ENCODE peak calls at places on chromosome 21, in eight cellular contexts. N is fibroblast of lung, S is HCT116, R is GM23248, X is PC-9, C is PC-3, Y is A549, D is mesenchymal stem cell. G is an unnamed sample. For H3K9me3, the result is how much of the 10 kb centered on the place peaks cover.

GRCh38 chr21:44966135-44967081 is 26.6 kb downstream of the SLX9 start:
- DNase-seq in N (no peak), S (no peak), R (no peak), X (no peak), C (no peak), Y (no peak), D (no peak), G (no peak)

GRCh38 chr21:33976082-33976979 is 60.7 kb upstream of the ATP5PO start:
- DNase-seq in N (peak), S (no peak), R (peak), X (peak), C (peak), Y (peak), D (peak), G (peak)

GRCh38 chr21:36470294-36470693 is 9.6 kb downstream of the CLDN14 start:
- DNase-seq in N (no peak), S (no peak), R (no peak), X (no peak), C (no peak), Y (no peak), D (no peak), G (no peak)

GRCh38 chr21:30083120-30083945 is 83.3 kb downstream of the CLDN17 start:
- DNase-seq in N (no peak), S (no peak), R (no peak), X (no peak), C (no peak), Y (no peak), D (no peak), G (peak)

GRCh38 chr21:31334648-31335121 is 9.4 kb downstream of the TIAM1 start:
- DNase-seq in N (no peak), S (no peak), R (no peak), X (no peak), C (no peak), Y (no peak), D (no peak), G (no peak)

GRCh38 chr21:20419780-20420179 is 578.4 kb upstream of the NCAM2 start:
- DNase-seq in N (no peak), S (no peak), R (no peak), X (no peak), C (no peak), Y (no peak), D (no peak), G (no peak)

GRCh38 chr21:33362044-33362555 is 37.3 kb downstream of the IFNAR1 start:
- DNase-seq in N (no peak), S (no peak), R (no peak), X (no peak), C (peak), Y (no peak), D (no peak), G (no peak)

GRCh38 chr21:46079357-46080170 is 18.3 kb upstream of the COL6A2 start:
- DNase-seq in N (peak), S (no peak), R (peak), X (no peak), C (peak), Y (no peak), D (peak), G (no peak)

GRCh38 chr21:34514576-34515135 is 2.6 kb upstream of the KCNE1 start:
- DNase-seq in N (no peak), S (no peak), R (no peak), X (no peak), C (no peak), Y (no peak), D (no peak), G (no peak)

GRCh38 chr21:25039461-25040380 is 567.6 kb downstream of the MRPL39 start:
- DNase-seq in N (peak), S (no peak), R (no peak), X (no peak), C (peak), Y (no peak), D (no peak), G (no peak)

GRCh38 chr21:40335689-40336088 is 468.5 kb downstream of the PCP4 start:
- DNase-seq in N (no peak), S (no peak), R (no peak), X (no peak), C (no peak), Y (no peak), D (no peak), G (no peak)

GRCh38 chr21:37564924-37565529 is 198.5 kb downstream of the DYRK1A start:
- DNase-seq in N (no peak), S (no peak), R (peak), X (no peak), C (peak), Y (peak), D (peak), G (no peak)

GRCh38 chr21:33761104-33762036 is 119.1 kb downstream of the ITSN1 start:
- DNase-seq in N (peak), S (peak), R (peak), X (peak), C (peak), Y (peak), D (peak), G (peak)

GRCh38 chr21:18384771-18385170 is 18.8 kb downstream of the TMPRSS15 start:
- DNase-seq in N (no peak), S (no peak), R (peak), X (no peak), C (peak), Y (peak), D (peak), G (peak)

GRCh38 chr21:37751268-37751975 is 164.8 kb downstream of the KCNJ6 start:
- DNase-seq in N (no peak), S (no peak), R (peak), X (peak), C (no peak), Y (no peak), D (peak), G (no peak)

GRCh38 chr21:37087188-37087587 is 14.1 kb downstream of the TTC3 start:
- DNase-seq in N (peak), S (peak), R (peak), X (no peak), C (peak), Y (peak), D (peak), G (peak)

GRCh38 chr21:34808569-34809204 is 139.9 kb downstream of the CLIC6 start:
- DNase-seq in N (peak), S (no peak), R (peak), X (no peak), C (no peak), Y (peak), D (peak), G (peak)

GRCh38 chr21:46661627-46662366 is 26.3 kb downstream of the PRMT2 start:
- DNase-seq in N (no peak), S (no peak), R (no peak), X (no peak), C (no peak), Y (no peak), D (no peak), G (no peak)

GRCh38 chr21:18986197-18986596 is 582.6 kb upstream of the TMPRSS15 start:
- DNase-seq in N (no peak), S (no peak), R (no peak), X (no peak), C (no peak), Y (no peak), D (no peak), G (no peak)

GRCh38 chr21:28152729-28153128 is 839.9 kb downstream of the LTN1 start:
- DNase-seq in N (peak), S (no peak), R (no peak), X (no peak), C (no peak), Y (no peak), D (peak), G (no peak)

GRCh38 chr21:37421306-37421705 is 54.7 kb downstream of the DYRK1A start:
- DNase-seq in N (no peak), S (no peak), R (no peak), X (no peak), C (no peak), Y (no peak), D (no peak), G (no peak)

GRCh38 chr21:33232640-33233039 is 2.9 kb downstream of the IFNAR2 start:
- DNase-seq in N (no peak), S (no peak), R (no peak), X (no peak), C (no peak), Y (no peak), D (no peak), G (peak)

GRCh38 chr21:21163904-21164303 is 165.7 kb downstream of the NCAM2 start:
- DNase-seq in N (peak), S (peak), R (peak), X (no peak), C (peak), Y (peak), D (peak), G (peak)

GRCh38 chr21:37176716-37177115 is 90.4 kb downstream of the VPS26C start:
- DNase-seq in N (no peak), S (no peak), R (no peak), X (peak), C (peak), Y (no peak), D (no peak), G (peak)

GRCh38 chr21:45580576-45581321 is 38.5 kb upstream of the SLC19A1 start:
- DNase-seq in N (no peak), S (no peak), R (no peak), X (no peak), C (no peak), Y (no peak), D (no peak), G (no peak)

DNA sequence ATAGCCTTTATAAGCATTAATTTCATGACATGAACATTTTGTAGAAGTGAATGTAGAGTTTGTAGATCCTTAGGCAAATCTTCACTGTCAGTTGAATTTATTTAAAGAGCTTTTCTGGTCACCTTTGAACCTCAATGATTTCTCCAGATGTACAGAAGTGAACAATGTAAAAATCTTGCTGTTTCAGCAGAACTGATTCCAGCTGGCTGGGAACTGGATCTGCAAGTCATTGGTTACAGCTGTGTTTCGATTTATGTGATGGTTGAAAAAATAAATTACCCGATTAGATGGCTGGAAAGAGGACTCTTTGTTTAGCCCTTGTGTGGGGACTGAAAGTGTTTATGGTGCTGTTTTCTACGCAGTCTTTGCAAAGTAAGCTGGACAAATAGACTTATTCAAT is 849.8 kb downstream of the USP25 start:
- DNase-seq in N (peak), S (no peak), R (no peak), X (no peak), C (no peak), Y (no peak), D (peak), G (no peak)
- H3K4me2 ChIP-seq in N (peak), S (no peak), R (peak), X (no peak), C (no peak), Y (no peak), D (no peak), G (no peak)

GRCh38 chr21:15367061-15367626 is 302.3 kb upstream of the NRIP1 start:
- DNase-seq in N (no peak), S (no peak), R (peak), X (no peak), C (no peak), Y (no peak), D (no peak), G (no peak)

GRCh38 chr21:15365751-15366392 is 301.1 kb upstream of the NRIP1 start:
- DNase-seq in N (no peak), S (no peak), R (no peak), X (no peak), C (peak), Y (no peak), D (no peak), G (peak)

DNA sequence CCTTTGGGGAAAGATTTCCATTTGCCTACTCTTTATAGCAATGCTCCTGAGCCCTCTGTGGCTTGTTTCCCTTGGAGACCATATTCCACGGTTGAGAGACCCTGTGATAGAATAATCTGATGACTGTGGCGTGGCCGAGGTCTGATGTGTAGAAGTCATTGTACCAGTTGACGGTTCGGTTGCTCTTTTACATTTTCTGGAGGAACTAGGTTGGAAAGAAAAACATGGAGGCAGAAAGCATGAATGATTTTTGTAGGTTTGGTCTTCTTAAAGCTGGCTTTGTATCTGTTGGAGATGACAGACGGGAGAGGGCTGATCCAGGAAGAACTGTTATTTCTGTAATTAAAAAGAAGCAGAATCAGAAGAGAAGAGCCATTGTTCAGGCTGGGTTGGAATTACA is 305.8 kb upstream of the NRIP1 start:
- DNase-seq in N (no peak), S (no peak), R (no peak), X (no peak), C (no peak), Y (no peak), D (no peak), G (no peak)
- H3K9me3 ChIP-seq in N (under half), S (under half), R (under half), X (under half), C (under half), Y (under half), D (under half), G (under half)

GRCh38 chr21:43827015-43827611 is 37.7 kb downstream of the RRP1 start:
- DNase-seq in N (peak), S (peak), R (peak), X (no peak), C (peak), Y (peak), D (peak), G (peak)
- H3K4me2 ChIP-seq in N (no peak), S (peak), R (no peak), X (no peak), C (peak), Y (peak), D (no peak), G (no peak)

DNA sequence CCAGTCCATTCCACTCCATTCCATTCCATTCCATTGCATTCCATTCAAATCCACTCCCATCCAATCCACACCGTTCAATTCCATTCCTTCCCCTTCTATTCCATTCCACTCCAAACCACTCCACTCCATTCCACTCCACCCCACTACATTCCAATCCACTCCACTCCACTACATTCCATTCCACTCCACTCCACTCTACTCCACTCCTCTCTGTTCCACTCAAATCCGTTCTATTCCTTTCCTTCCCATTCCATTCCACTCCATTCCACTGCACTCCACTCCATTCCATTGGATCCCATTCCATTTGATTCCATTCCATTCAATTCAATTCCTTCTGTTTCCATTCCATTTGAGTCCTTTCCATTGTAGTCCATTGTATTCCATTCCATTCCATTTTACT is 2568.3 kb upstream of the TPTE start:
- DNase-seq in N (no peak), S (no peak), R (no peak), X (no peak), C (no peak), Y (no peak), D (no peak), G (no peak)
- H3K9me3 ChIP-seq in N (under half), S (half or more), R (under half), X (under half), C (half or more), Y (under half), D (half or more), G (half or more)

GRCh38 chr21:41612674-41613250 is 104.8 kb upstream of the TMPRSS2 start:
- DNase-seq in N (peak), S (no peak), R (peak), X (peak), C (peak), Y (peak), D (peak), G (peak)

GRCh38 chr21:41611441-41611840 is 103.5 kb upstream of the TMPRSS2 start:
- DNase-seq in N (no peak), S (no peak), R (no peak), X (no peak), C (no peak), Y (no peak), D (no peak), G (no peak)

GRCh38 chr21:41610042-41610839 is 102.3 kb upstream of the TMPRSS2 start:
- DNase-seq in N (peak), S (peak), R (peak), X (no peak), C (peak), Y (peak), D (peak), G (peak)

GRCh38 chr21:41613421-41613998 is 105.6 kb upstream of the TMPRSS2 start:
- DNase-seq in N (no peak), S (no peak), R (no peak), X (no peak), C (no peak), Y (no peak), D (no peak), G (no peak)

DNA sequence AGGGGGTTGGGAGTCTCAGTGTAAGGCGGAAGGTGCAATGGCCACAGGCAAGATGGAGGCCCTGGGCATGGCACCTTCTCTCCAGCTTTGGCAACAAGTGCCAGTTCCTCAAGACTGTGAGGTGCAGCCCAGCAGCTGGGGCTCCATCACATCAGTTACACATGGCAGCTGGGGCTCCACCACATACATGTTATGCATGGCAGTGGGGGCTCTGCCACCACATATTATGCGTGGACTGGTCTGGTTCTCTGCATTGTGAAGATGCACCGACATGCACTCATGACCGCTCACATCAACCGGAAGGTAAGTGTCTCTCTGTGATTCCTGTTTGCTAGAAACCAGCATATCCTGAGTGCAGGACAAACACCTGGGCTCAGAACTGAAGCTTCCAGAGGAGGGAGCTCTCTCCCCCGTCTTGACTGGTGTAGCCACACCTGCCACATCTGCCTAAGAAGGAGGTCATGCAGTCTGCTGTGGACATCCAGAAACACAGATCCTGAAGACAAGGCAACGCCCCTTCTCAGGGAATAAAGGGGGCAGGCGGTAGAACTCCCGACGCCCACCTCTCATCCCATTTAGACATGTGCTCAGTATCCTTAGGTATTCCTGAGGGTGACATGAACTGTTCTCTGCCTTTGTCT is 104.1 kb upstream of the TMPRSS2 start:
- DNase-seq in N (no peak), S (peak), R (peak), X (peak), C (peak), Y (peak), D (no peak), G (peak)
- H3K4me2 ChIP-seq in N (no peak), S (peak), R (peak), X (peak), C (peak), Y (peak), D (no peak), G (peak)

DNA sequence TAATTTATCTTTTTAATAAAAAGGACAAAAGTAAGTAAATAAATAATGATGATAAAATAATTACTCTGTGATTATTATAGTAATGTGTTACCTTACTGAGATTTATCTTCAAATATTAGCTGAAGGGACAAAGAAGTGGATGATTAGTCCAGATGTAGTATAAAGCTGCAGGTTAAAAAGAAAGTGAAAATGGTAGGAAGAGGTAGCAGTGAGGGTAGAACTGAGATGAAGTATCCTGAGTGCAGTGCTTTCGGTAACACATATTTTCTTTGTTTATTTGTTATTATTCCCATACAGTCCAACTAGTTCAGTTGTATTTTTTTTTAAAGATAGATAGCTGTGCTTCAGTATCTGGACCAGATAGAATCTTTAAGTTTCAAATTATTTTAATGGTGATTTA is 1203.5 kb downstream of the NCAM2 start:
- DNase-seq in N (no peak), S (no peak), R (no peak), X (no peak), C (no peak), Y (no peak), D (no peak), G (no peak)
- H3K9me3 ChIP-seq in N (under half), S (under half), R (under half), X (under half), C (under half), Y (under half), D (under half), G (under half)

DNA sequence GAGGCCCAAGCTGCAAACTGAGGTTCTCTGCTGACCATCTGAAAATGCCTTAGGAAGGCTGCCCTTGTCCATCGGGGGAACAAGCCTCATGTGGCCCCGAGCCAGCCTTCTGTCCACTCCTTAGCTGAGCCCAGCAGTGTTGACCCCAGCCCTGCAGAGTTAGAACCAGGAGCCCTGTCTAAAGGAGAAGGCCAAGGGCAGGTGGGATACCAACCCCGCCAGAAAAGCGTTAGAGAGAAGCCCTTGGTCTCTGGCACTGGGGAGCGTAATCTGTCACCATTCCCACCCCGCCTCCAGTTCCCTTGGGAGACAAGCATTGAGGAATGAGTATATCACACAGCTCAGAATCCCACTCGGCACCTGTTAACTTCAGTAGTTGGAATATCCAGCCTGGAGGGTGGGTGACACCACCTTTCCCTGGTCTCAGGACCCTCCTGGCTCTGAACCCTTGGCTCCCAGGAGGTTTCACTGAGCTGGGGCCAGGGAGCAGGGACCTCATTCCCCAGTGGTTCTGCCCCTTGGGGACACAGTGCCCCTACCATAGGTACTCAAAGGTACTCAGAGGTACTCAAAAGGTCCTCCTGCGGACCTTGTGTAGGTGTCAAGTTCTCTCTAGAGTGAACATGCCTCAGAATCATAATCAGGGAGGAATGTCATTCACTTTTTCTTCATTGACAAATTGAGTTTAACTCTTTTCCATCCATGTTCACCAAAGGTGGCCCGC is 16.4 kb downstream of the ETS2 start:
- DNase-seq in N (no peak), S (no peak), R (no peak), X (no peak), C (no peak), Y (no peak), D (no peak), G (no peak)
- H3K4me2 ChIP-seq in N (no peak), S (no peak), R (no peak), X (no peak), C (no peak), Y (no peak), D (no peak), G (no peak)